ENCODE peak calls at places on chromosomes 1 and 21, in five cellular contexts. G is NCI-H1105 treated with DMSO at 0.1 percent for 48 hours, V is NCI-H2171 treated with DMSO at 0.1 percent for 48 hours, S is foreskin fibroblast, M is hippocampal formation. B is an unnamed sample.

GRCh38 chr1:74236440-74236839 is 1.3 kb downstream of the TNNI3K start:
- DNase-seq in G (no peak), V (no peak), S (no peak), M (no peak), B (no peak)

GRCh38 chr1:97145321-97145956 is 423.9 kb downstream of the PTBP2 start:
- DNase-seq in G (peak; percentile 92), V (no peak), S (peak; percentile 72), M (peak; percentile 65), B (peak; percentile 37)

GRCh38 chr1:92924501-92924900 is 36.8 kb downstream of the DIPK1A start:
- DNase-seq in G (no peak), V (no peak), S (no peak), M (no peak), B (no peak)

GRCh38 chr1:160403244-160403643 is 2.9 kb downstream of the VANGL2 start:
- DNase-seq in G (no peak), V (no peak), S (no peak), M (no peak), B (no peak)

GRCh38 chr1:114854693-114855320 is at the start of gene SYCP1:
- DNase-seq in G (no peak), V (no peak), S (no peak), M (no peak), B (no peak)

GRCh38 chr1:218344814-218345672 is at the start of gene TGFB2:
- DNase-seq in G (peak; percentile 44), V (peak; percentile 59), S (peak; percentile 54), M (peak; percentile 39), B (no peak)

GRCh38 chr1:225762444-225762843 is 15.2 kb upstream of the SRP9 start:
- DNase-seq in G (no peak), V (no peak), S (no peak), M (no peak), B (no peak)

GRCh38 chr1:33429846-33430750 is 797 bp downstream of the PHC2 start:
- DNase-seq in G (peak; percentile 23), V (peak; percentile 50), S (no peak), M (no peak), B (no peak)

GRCh38 chr1:212954514-212954913 is 4.2 kb downstream of the VASH2 start:
- DNase-seq in G (no peak), V (no peak), S (no peak), M (no peak), B (no peak)

GRCh38 chr1:16938351-16939321 is 16.9 kb downstream of the CROCC start:
- DNase-seq in G (no peak), V (no peak), S (no peak), M (no peak), B (no peak)

GRCh38 chr1:29519733-29520132 is 283.4 kb downstream of the PTPRU start:
- DNase-seq in G (no peak), V (peak; percentile 79), S (no peak), M (no peak), B (no peak)

GRCh38 chr1:94883688-94884087 is 43.2 kb downstream of the CNN3 start:
- DNase-seq in G (no peak), V (no peak), S (no peak), M (no peak), B (no peak)

GRCh38 chr1:116497660-116498059 is 73.2 kb downstream of the CD58 start:
- DNase-seq in G (no peak), V (no peak), S (peak; percentile 67), M (no peak), B (no peak)

GRCh38 chr1:242530761-242531160 is 6.3 kb upstream of the PLD5 start:
- DNase-seq in G (no peak), V (no peak), S (no peak), M (no peak), B (no peak)

GRCh38 chr1:59236949-59237545 is 59.8 kb upstream of the FGGY start:
- DNase-seq in G (no peak), V (no peak), S (no peak), M (no peak), B (no peak)

GRCh38 chr1:27623327-27624212 is 11.4 kb downstream of the FGR start:
- DNase-seq in G (no peak), V (no peak), S (no peak), M (no peak), B (no peak)

GRCh38 chr1:78237364-78237916 is 191.7 kb downstream of the GIPC2 start:
- DNase-seq in G (no peak), V (no peak), S (no peak), M (no peak), B (no peak)

GRCh38 chr1:196877964-196878363 is 9.9 kb upstream of the CFHR4 start:
- DNase-seq in G (peak; percentile 35), V (no peak), S (peak; percentile 2), M (no peak), B (no peak)

GRCh38 chr1:163826500-163826899 is 504.7 kb downstream of the NUF2 start:
- DNase-seq in G (peak; percentile 97), V (no peak), S (no peak), M (no peak), B (no peak)

GRCh38 chr1:85911742-85912141 is 203.5 kb upstream of the ZNHIT6 start:
- DNase-seq in G (no peak), V (peak; percentile 1), S (no peak), M (no peak), B (no peak)

GRCh38 chr21:31234936-31235335 is 109.1 kb downstream of the TIAM1 start:
- DNase-seq in G (no peak), V (peak; percentile 23), S (no peak), M (no peak), B (no peak)

GRCh38 chr1:169878498-169878897 is 15.2 kb downstream of the SCYL3 start:
- DNase-seq in G (no peak), V (no peak), S (no peak), M (no peak), B (no peak)

GRCh38 chr1:37274896-37275631 is 199.3 kb upstream of the ZC3H12A start:
- DNase-seq in G (no peak), V (no peak), S (no peak), M (no peak), B (no peak)

GRCh38 chr1:53401815-53402745 is 57.1 kb upstream of the DMRTB1 start:
- DNase-seq in G (no peak), V (no peak), S (no peak), M (no peak), B (no peak)

GRCh38 chr1:19606817-19607706 is 37.0 kb upstream of the NBL1 start:
- DNase-seq in G (no peak), V (no peak), S (no peak), M (no peak), B (no peak)

GRCh38 chr1:204751883-204752687 is 66.5 kb upstream of the LRRN2 start:
- DNase-seq in G (no peak), V (no peak), S (no peak), M (no peak), B (no peak)

GRCh38 chr21:31927872-31928476 is 55.2 kb downstream of the HUNK start:
- DNase-seq in G (no peak), V (no peak), S (no peak), M (no peak), B (no peak)

GRCh38 chr1:207888647-207889046 is 22.3 kb downstream of the CD34 start:
- DNase-seq in G (no peak), V (no peak), S (peak; percentile 35), M (no peak), B (no peak)

GRCh38 chr1:65250826-65251225 is 58.5 kb upstream of the DNAJC6 start:
- DNase-seq in G (no peak), V (no peak), S (no peak), M (no peak), B (no peak)

GRCh38 chr1:246641394-246641793 is 75.1 kb downstream of the CNST start:
- DNase-seq in G (no peak), V (no peak), S (no peak), M (no peak), B (no peak)

GRCh38 chr1:227781314-227781930 is 34.1 kb upstream of the PRSS38 start:
- DNase-seq in G (no peak), V (no peak), S (no peak), M (no peak), B (no peak)

GRCh38 chr1:33719771-33720670 is 143.9 kb upstream of the HMGB4 start:
- DNase-seq in G (no peak), V (peak; percentile 44), S (no peak), M (no peak), B (no peak)

GRCh38 chr1:228691926-228692325 is 43.4 kb upstream of the RHOU start:
- DNase-seq in G (peak; percentile 30), V (peak; percentile 75), S (peak; percentile 9), M (peak; percentile 13), B (no peak)

GRCh38 chr1:38527373-38527966 is 332.1 kb downstream of the RRAGC start:
- DNase-seq in G (no peak), V (no peak), S (no peak), M (no peak), B (no peak)

GRCh38 chr21:32463889-32464300 is 51.4 kb downstream of the EVA1C start:
- DNase-seq in G (no peak), V (no peak), S (peak; percentile 52), M (no peak), B (peak; percentile 29)

GRCh38 chr1:154442006-154442740 is 37.0 kb downstream of the IL6R start:
- DNase-seq in G (no peak), V (no peak), S (no peak), M (no peak), B (no peak)

GRCh38 chr1:1426961-1427934 is 6.2 kb upstream of the ANKRD65 start:
- DNase-seq in G (no peak), V (peak; percentile 77), S (no peak), M (peak; percentile 78), B (no peak)

GRCh38 chr1:181936269-181936668 is 125.2 kb downstream of the ZNF648 start:
- DNase-seq in G (no peak), V (no peak), S (no peak), M (no peak), B (no peak)